ENCODE peak calls at places on chromosomes 2 and 18, in seven cellular contexts. E, G, D, Y, Z, B and X are unnamed samples. For H3K9me3, the result is how much of the 10 kb centered on the place peaks cover.

GRCh38 chr2:120624738-120625446 is 110.8 kb upstream of the GLI2 start:
- DNase-seq in E (no peak), G (no peak), D (no peak), Y (no peak), Z (no peak), B (no peak), X (no peak)

GRCh38 chr2:215565897-215566296 is 130.0 kb upstream of the FN1 start:
- DNase-seq in E (no peak), G (no peak), D (no peak), Y (no peak), Z (no peak), B (no peak), X (no peak)

GRCh38 chr18:26233208-26233607 is 7.0 kb downstream of the TAF4B start:
- DNase-seq in E (no peak), G (no peak), D (no peak), Y (no peak), Z (no peak), B (no peak), X (no peak)

GRCh38 chr18:5309888-5310470 is 14.5 kb upstream of the ZBTB14 start:
- DNase-seq in E (peak), G (peak), D (no peak), Y (no peak), Z (no peak), B (no peak), X (no peak)

GRCh38 chr2:45272549-45273245 is 263.4 kb upstream of the SIX2 start:
- DNase-seq in E (no peak), G (no peak), D (no peak), Y (no peak), Z (no peak), B (no peak), X (no peak)

GRCh38 chr2:234963785-234964615 is 12.2 kb downstream of the SH3BP4 start:
- DNase-seq in E (no peak), G (peak), D (no peak), Y (peak), Z (no peak), B (peak), X (no peak)

GRCh38 chr18:37902344-37902743 is 336.7 kb upstream of the CELF4 start:
- DNase-seq in E (no peak), G (no peak), D (no peak), Y (no peak), Z (no peak), B (no peak), X (no peak)

GRCh38 chr18:45829896-45830295 is 4.4 kb downstream of the SIGLEC15 start:
- DNase-seq in E (peak), G (no peak), D (no peak), Y (no peak), Z (no peak), B (no peak), X (no peak)

GRCh38 chr2:39696838-39697237 is 31.1 kb downstream of the TMEM178A start:
- DNase-seq in E (peak), G (peak), D (no peak), Y (peak), Z (no peak), B (peak), X (no peak)

GRCh38 chr18:62201870-62202269 is 14.8 kb downstream of the RELCH start:
- DNase-seq in E (peak), G (no peak), D (no peak), Y (no peak), Z (no peak), B (peak), X (no peak)

GRCh38 chr2:235312571-235312970 is 181.3 kb upstream of the AGAP1 start:
- DNase-seq in E (no peak), G (no peak), D (no peak), Y (no peak), Z (no peak), B (no peak), X (no peak)

GRCh38 chr2:238424313-238424700 is 2.4 kb upstream of the ASB1 start:
- DNase-seq in E (no peak), G (peak), D (no peak), Y (peak), Z (no peak), B (no peak), X (no peak)

GRCh38 chr2:80304522-80304878 is at the start of gene LRRTM1:
- DNase-seq in E (no peak), G (peak), D (no peak), Y (no peak), Z (peak), B (no peak), X (no peak)

GRCh38 chr2:46825958-46826897 is 89.4 kb downstream of the MCFD2 start:
- DNase-seq in E (no peak), G (peak), D (no peak), Y (peak), Z (peak), B (no peak), X (no peak)

GRCh38 chr18:14767474-14767873 is 19.5 kb downstream of the ANKRD30B start:
- DNase-seq in E (no peak), G (no peak), D (no peak), Y (no peak), Z (no peak), B (no peak), X (no peak)
- H3K9me3 ChIP-seq in E (under half), G (under half), D (under half), Y (under half), Z (under half), B (under half), X (under half)

DNA sequence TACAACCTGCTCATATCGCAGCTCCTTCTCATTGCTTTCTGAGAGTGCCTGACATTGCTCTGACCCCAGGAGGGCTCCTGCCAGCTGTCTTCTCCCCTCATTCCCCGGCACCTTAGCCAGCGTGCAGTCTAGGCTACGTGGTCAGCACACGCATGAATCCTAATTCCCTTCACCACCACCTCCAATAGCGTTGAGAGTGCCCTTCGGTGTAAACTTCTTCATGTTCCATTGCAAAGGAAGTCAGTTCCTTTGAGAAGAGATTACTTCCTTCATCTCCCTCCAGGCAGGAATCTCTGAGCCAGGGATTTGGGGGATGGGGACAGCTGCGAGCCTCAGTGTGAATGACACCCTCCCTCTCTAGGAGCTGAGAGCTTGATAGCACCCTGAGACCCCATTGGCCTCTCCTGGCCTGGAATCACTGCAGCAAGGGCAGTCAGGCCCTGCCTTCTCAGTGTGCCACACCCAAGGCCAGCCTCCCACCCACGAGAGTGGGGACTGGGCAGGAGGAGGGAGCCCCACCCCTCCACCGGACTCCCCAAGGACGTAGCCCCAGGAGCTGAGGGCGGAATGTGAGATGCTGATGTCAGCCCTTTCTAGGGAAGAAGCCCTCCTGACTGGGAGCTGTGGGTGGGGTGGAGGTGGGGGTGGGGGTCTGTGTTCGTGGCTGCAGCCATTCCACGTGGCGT is 53.4 kb downstream of the SLC66A2 start:
- DNase-seq in E (no peak), G (no peak), D (no peak), Y (no peak), Z (peak), B (no peak), X (no peak)
- H3K9me3 ChIP-seq in E (under half), G (under half), D (under half), Y (under half), Z (under half), B (half or more), X (under half)

DNA sequence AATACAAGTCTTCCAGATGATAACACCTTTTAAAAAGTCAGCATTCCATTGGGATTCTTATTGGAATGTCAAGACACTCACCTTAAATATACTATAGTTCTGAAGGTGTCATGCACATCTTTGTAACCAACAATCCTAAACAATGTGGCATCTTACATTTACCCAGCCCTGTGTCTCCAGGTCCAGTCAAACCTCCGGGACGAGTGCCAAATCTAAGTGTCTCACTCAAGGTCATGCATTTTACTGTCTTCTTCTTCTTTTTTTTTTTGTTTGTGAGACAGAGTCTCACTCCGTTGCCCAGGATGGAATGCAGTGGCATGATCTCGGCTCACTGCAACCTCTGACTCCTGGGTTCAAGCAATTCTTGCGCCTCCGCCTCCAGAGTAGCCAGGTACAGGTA is 206.9 kb upstream of the FAM98A start:
- DNase-seq in E (no peak), G (peak), D (no peak), Y (no peak), Z (peak), B (no peak), X (no peak)
- H3K9me3 ChIP-seq in E (under half), G (under half), D (under half), Y (under half), Z (under half), B (under half), X (under half)

DNA sequence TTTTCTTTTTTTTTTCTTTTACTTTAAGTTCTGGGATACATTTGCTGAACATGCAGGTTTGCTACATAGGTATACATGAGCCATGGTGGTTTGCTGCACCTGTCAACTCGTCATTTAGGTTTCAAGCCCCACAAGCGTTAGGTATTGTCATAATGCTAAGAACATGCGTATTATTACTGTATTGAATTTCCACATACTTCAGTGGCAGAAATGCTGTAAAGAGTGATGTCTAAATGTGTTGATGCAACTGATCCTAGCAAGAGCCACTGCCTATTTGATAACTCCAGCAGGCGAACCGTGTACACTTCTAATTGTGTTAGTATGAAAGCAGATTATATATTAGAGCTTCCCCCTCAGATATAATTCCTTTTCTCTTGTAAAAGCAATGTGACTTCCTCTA is 279.8 kb downstream of the GALR1 start:
- DNase-seq in E (no peak), G (no peak), D (no peak), Y (no peak), Z (no peak), B (no peak), X (no peak)
- H3K9me3 ChIP-seq in E (under half), G (under half), D (under half), Y (under half), Z (under half), B (under half), X (under half)

GRCh38 chr18:71209944-71210343 is 921.1 kb downstream of the SOCS6 start:
- DNase-seq in E (no peak), G (no peak), D (no peak), Y (no peak), Z (no peak), B (no peak), X (no peak)
- H3K9me3 ChIP-seq in E (under half), G (under half), D (under half), Y (under half), Z (under half), B (under half), X (under half)